ENCODE peak calls at places on chromosomes 7 and 10, in seven cellular contexts. One of them, this sample, is unnamed.

GRCh38 chr7:150357277-150357676 is 11.3 kb upstream of the REPIN1 start:
- DNase-seq in suprapubic skin: no peak
- DNase-seq in small intestine: no peak
- DNase-seq in naive thymus-derived CD4-positive, alpha-beta T cell: no peak
- DNase-seq in brain microvascular endothelial cell: no peak
- DNase-seq in iPS-NIHi11: no peak
- DNase-seq in left ventricle myocardium superior: no peak
- DNase-seq in this sample: no peak

GRCh38 chr7:107694395-107694794 is 33.8 kb downstream of the SLC26A4 start:
- DNase-seq in suprapubic skin: no peak
- DNase-seq in small intestine: no peak
- DNase-seq in naive thymus-derived CD4-positive, alpha-beta T cell: no peak
- DNase-seq in brain microvascular endothelial cell: no peak
- DNase-seq in iPS-NIHi11: no peak
- DNase-seq in left ventricle myocardium superior: no peak
- DNase-seq in this sample: no peak

GRCh38 chr10:92690211-92691041 is 671 bp downstream of the HHEX start:
- DNase-seq in suprapubic skin: no peak
- DNase-seq in small intestine: no peak
- DNase-seq in naive thymus-derived CD4-positive, alpha-beta T cell: peak; percentile 46
- DNase-seq in brain microvascular endothelial cell: peak; percentile 47
- DNase-seq in iPS-NIHi11: peak; percentile 60
- DNase-seq in left ventricle myocardium superior: peak; percentile 69
- DNase-seq in this sample: peak; percentile 68

GRCh38 chr7:41817386-41817785 is 114.5 kb upstream of the INHBA start:
- DNase-seq in suprapubic skin: no peak
- DNase-seq in small intestine: no peak
- DNase-seq in naive thymus-derived CD4-positive, alpha-beta T cell: no peak
- DNase-seq in brain microvascular endothelial cell: peak; percentile 70
- DNase-seq in iPS-NIHi11: no peak
- DNase-seq in left ventricle myocardium superior: no peak
- DNase-seq in this sample: no peak

GRCh38 chr7:120079704-120080103 is 193.3 kb upstream of the KCND2 start:
- DNase-seq in suprapubic skin: no peak
- DNase-seq in small intestine: no peak
- DNase-seq in naive thymus-derived CD4-positive, alpha-beta T cell: no peak
- DNase-seq in brain microvascular endothelial cell: no peak
- DNase-seq in iPS-NIHi11: no peak
- DNase-seq in left ventricle myocardium superior: no peak
- DNase-seq in this sample: no peak

GRCh38 chr7:20784311-20785210 is 2.1 kb downstream of the SP8 start:
- DNase-seq in suprapubic skin: no peak
- DNase-seq in small intestine: no peak
- DNase-seq in naive thymus-derived CD4-positive, alpha-beta T cell: no peak
- DNase-seq in brain microvascular endothelial cell: no peak
- DNase-seq in iPS-NIHi11: peak; percentile 57
- DNase-seq in left ventricle myocardium superior: no peak
- DNase-seq in this sample: no peak

GRCh38 chr10:100683545-100684127 is 61.7 kb upstream of the PAX2 start:
- DNase-seq in suprapubic skin: no peak
- DNase-seq in small intestine: no peak
- DNase-seq in naive thymus-derived CD4-positive, alpha-beta T cell: no peak
- DNase-seq in brain microvascular endothelial cell: no peak
- DNase-seq in iPS-NIHi11: peak; percentile 30
- DNase-seq in left ventricle myocardium superior: no peak
- DNase-seq in this sample: no peak

GRCh38 chr10:91022924-91023707 is 102.2 kb upstream of the ANKRD1 start:
- DNase-seq in suprapubic skin: no peak
- DNase-seq in small intestine: no peak
- DNase-seq in naive thymus-derived CD4-positive, alpha-beta T cell: no peak
- DNase-seq in brain microvascular endothelial cell: peak; percentile 35
- DNase-seq in iPS-NIHi11: no peak
- DNase-seq in left ventricle myocardium superior: no peak
- DNase-seq in this sample: no peak

GRCh38 chr10:89158446-89158845 is 48.7 kb downstream of the CH25H start:
- DNase-seq in suprapubic skin: no peak
- DNase-seq in small intestine: no peak
- DNase-seq in naive thymus-derived CD4-positive, alpha-beta T cell: no peak
- DNase-seq in brain microvascular endothelial cell: no peak
- DNase-seq in iPS-NIHi11: no peak
- DNase-seq in left ventricle myocardium superior: no peak
- DNase-seq in this sample: no peak

GRCh38 chr10:28020993-28021982 is 22.4 kb upstream of the ODAD2 start:
- DNase-seq in suprapubic skin: no peak
- DNase-seq in small intestine: no peak
- DNase-seq in naive thymus-derived CD4-positive, alpha-beta T cell: no peak
- DNase-seq in brain microvascular endothelial cell: no peak
- DNase-seq in iPS-NIHi11: no peak
- DNase-seq in left ventricle myocardium superior: no peak
- DNase-seq in this sample: no peak

GRCh38 chr10:102632394-102633062 is 11.8 kb upstream of the TRIM8 start:
- DNase-seq in suprapubic skin: no peak
- DNase-seq in small intestine: no peak
- DNase-seq in naive thymus-derived CD4-positive, alpha-beta T cell: no peak
- DNase-seq in brain microvascular endothelial cell: no peak
- DNase-seq in iPS-NIHi11: no peak
- DNase-seq in left ventricle myocardium superior: peak; percentile 51
- DNase-seq in this sample: peak; percentile 30